ENCODE peak calls at places on chromosomes 1 and 21, in four cellular contexts. Z is HCT116, M is SK-N-SH, N is K562. T is an unnamed sample. For H3K4me1, the result is how much of the 10 kb centered on the place peaks cover.

GRCh38 chr1:42456754-42457089 is 379 bp downstream of the PPCS start:
- DNase-seq in Z (no peak), M (peak), N (peak), T (peak)

GRCh38 chr1:86503477-86504129 is 34.9 kb downstream of the CLCA1 start:
- DNase-seq in Z (no peak), M (no peak), N (no peak), T (peak)

GRCh38 chr1:24047101-24047459 is 64.9 kb downstream of the MYOM3 start:
- DNase-seq in Z (peak), M (no peak), N (no peak), T (no peak)

GRCh38 chr1:17251246-17251645 is 2.3 kb downstream of the PADI3 start:
- DNase-seq in Z (no peak), M (no peak), N (no peak), T (no peak)

GRCh38 chr1:151047591-151047924 is at the start of gene C1orf56:
- DNase-seq in Z (no peak), M (peak), N (peak), T (peak)

GRCh38 chr1:3577300-3577699 is 34.0 kb downstream of the MEGF6 start:
- DNase-seq in Z (no peak), M (peak), N (no peak), T (no peak)

GRCh38 chr1:203744008-203744972 is 20.7 kb upstream of the LAX1 start:
- DNase-seq in Z (no peak), M (no peak), N (no peak), T (peak)

GRCh38 chr1:29488794-29489309 is 252.5 kb downstream of the PTPRU start:
- DNase-seq in Z (no peak), M (no peak), N (no peak), T (no peak)

GRCh38 chr1:206048582-206048981 is 4.4 kb upstream of the RHEX start:
- DNase-seq in Z (no peak), M (no peak), N (no peak), T (peak)

GRCh38 chr1:215631489-215631888 is 64.4 kb downstream of the KCTD3 start:
- DNase-seq in Z (no peak), M (no peak), N (no peak), T (no peak)

GRCh38 chr21:31873696-31874599 is 1.1 kb downstream of the HUNK start:
- DNase-seq in Z (no peak), M (peak), N (peak), T (peak)

GRCh38 chr1:13517193-13517812 is 3.5 kb upstream of the LRRC38 start:
- DNase-seq in Z (peak), M (peak), N (peak), T (peak)

GRCh38 chr1:4650486-4650885 is 3.9 kb upstream of the AJAP1 start:
- DNase-seq in Z (no peak), M (no peak), N (no peak), T (no peak)

GRCh38 chr1:117606608-117607261 is 887 bp downstream of the TENT5C start:
- DNase-seq in Z (no peak), M (no peak), N (peak), T (peak)

GRCh38 chr1:203282720-203283542 is 22.4 kb upstream of the BTG2 start:
- DNase-seq in Z (no peak), M (no peak), N (no peak), T (no peak)

GRCh38 chr1:25952851-25953401 is 44.9 kb downstream of the PAFAH2 start:
- DNase-seq in Z (no peak), M (peak), N (no peak), T (no peak)

GRCh38 chr1:29050141-29050540 is 73.6 kb downstream of the TMEM200B start:
- DNase-seq in Z (no peak), M (no peak), N (no peak), T (no peak)

GRCh38 chr1:220221269-220221668 is 51.0 kb downstream of the RAB3GAP2 start:
- DNase-seq in Z (no peak), M (no peak), N (no peak), T (no peak)

GRCh38 chr1:236282159-236282716 is 480 bp upstream of the ERO1B start:
- DNase-seq in Z (no peak), M (no peak), N (no peak), T (no peak)

GRCh38 chr1:182101415-182102041 is 40.0 kb upstream of the ZNF648 start:
- DNase-seq in Z (peak), M (no peak), N (no peak), T (peak)

GRCh38 chr1:119767486-119767885 is 1.2 kb downstream of the HMGCS2 start:
- DNase-seq in Z (no peak), M (no peak), N (no peak), T (no peak)

GRCh38 chr21:15301014-15301413 is 236.2 kb upstream of the NRIP1 start:
- DNase-seq in Z (no peak), M (no peak), N (peak), T (peak)

GRCh38 chr21:25092441-25093011 is 514.8 kb downstream of the MRPL39 start:
- DNase-seq in Z (no peak), M (no peak), N (no peak), T (no peak)

GRCh38 chr1:65022264-65022663 is 55.9 kb upstream of the JAK1 start:
- DNase-seq in Z (no peak), M (no peak), N (no peak), T (no peak)
- TF ChIP-seq POLR2AphosphoS5 in Z (no peak), M (no peak), N (no peak), T (no peak)

GRCh38 chr1:223642155-223642689 is 23.3 kb downstream of the CAPN8 start:
- DNase-seq in Z (no peak), M (no peak), N (no peak), T (no peak)

GRCh38 chr1:223634423-223634822 is 31.1 kb downstream of the CAPN8 start:
- DNase-seq in Z (no peak), M (no peak), N (no peak), T (no peak)

GRCh38 chr1:223635236-223635635 is 30.3 kb downstream of the CAPN8 start:
- DNase-seq in Z (no peak), M (no peak), N (no peak), T (no peak)

GRCh38 chr1:223641523-223642039 is 23.9 kb downstream of the CAPN8 start:
- DNase-seq in Z (no peak), M (no peak), N (no peak), T (no peak)

GRCh38 chr1:223639333-223639749 is 26.2 kb downstream of the CAPN8 start:
- DNase-seq in Z (no peak), M (no peak), N (no peak), T (no peak)
- H3K4me1 ChIP-seq in Z (under half), M (under half), N (under half), T (under half)

GRCh38 chr1:16019580-16020277 is 1.9 kb upstream of the HSPB7 start:
- DNase-seq in Z (no peak), M (peak), N (no peak), T (no peak)
- H3K4me2 ChIP-seq in Z (no peak), M (peak), N (no peak), T (no peak)

GRCh38 chr1:201792534-201793305 is 36.2 kb upstream of the IPO9 start:
- DNase-seq in Z (peak), M (peak), N (peak), T (peak)

GRCh38 chr1:201791051-201791774 is 37.7 kb upstream of the IPO9 start:
- DNase-seq in Z (no peak), M (no peak), N (no peak), T (no peak)

GRCh38 chr1:201793306-201793925 is 35.5 kb upstream of the IPO9 start:
- DNase-seq in Z (no peak), M (no peak), N (no peak), T (no peak)

GRCh38 chr1:201791775-201792166 is 37.2 kb upstream of the IPO9 start:
- DNase-seq in Z (no peak), M (peak), N (no peak), T (no peak)

GRCh38 chr1:201795066-201795465 is 33.9 kb upstream of the IPO9 start:
- DNase-seq in Z (peak), M (peak), N (peak), T (peak)
- TF ChIP-seq POLR2AphosphoS5 in Z (no peak), M (no peak), N (no peak), T (no peak)

DNA sequence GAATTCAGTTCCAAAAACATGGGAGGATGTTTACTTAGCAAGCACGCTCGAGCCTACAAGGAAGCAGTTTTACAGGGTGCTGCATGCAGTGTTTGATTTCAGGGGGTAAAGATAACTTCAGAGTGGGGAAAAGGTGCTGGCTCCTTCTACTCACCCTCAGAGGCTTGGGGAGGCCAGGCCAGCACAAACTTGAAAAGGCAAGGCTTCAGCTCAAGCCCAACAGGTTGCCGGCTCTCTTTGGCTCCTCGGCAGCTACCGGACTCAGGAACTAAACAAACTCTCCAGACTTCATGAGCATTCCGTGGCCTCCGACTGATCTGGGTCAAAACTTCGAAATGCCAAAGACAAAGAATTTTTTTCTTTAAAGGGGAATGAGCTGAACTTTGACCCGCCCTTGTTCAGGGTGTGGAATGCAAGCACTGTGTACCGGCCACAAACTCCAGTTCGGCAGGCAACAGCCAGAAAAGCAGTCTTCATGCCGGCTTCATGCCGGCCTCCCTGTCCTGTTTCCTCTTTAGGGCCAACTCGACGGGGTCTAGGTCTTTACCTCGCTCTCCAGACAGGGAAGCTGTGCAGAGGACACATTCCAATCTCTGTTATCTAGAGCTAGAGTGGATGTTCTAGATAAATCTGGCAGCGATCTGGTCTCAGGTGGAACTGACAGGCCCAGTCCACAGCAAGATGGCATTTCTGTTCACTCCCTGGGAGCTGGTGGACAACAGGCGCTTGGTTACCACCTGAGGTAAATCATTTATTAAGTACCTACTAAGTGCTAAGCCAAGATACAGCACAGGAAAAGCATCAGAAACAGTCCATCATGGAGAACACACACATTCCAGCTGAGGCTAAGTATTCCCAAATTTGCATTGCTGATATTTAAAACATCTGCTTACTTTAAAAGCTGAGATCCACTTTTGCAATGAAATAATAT is 75.0 kb downstream of the CD46 start:
- DNase-seq in Z (no peak), M (no peak), N (no peak), T (no peak)
- H3K4me1 ChIP-seq in Z (under half), M (under half), N (half or more), T (under half)

DNA sequence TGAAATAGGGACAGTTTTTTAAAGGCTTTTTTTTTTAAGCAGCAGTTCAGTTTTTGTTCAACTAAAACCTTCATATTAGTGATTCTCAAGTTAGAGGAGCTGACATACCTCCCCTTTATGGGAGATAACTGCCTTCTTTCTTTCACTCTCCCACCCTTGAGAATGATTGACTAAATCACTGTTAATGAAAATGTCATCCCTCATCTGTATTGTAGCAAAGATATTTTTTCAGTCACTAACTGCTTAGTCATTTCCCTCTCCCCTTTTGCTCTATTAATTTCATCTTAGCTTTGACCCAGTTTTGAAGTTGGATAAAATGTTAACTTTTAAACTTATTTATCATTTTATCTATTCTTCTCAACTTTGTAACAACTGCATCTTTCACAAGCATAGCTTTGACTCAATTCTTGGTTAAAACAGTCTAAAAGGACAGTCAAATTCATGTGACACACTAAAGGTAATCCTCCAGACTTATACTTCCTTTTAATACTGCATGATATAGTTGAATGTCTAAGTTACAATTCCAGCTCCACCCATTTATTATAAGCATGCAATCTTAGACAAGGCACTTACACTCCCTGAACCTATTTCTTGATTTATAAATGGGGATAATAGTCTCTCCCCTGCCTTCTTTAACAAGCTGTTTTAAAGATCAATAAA is 17.1 kb downstream of the CAPZA1 start:
- DNase-seq in Z (no peak), M (no peak), N (no peak), T (no peak)
- H3K4me2 ChIP-seq in Z (peak), M (peak), N (no peak), T (no peak)

DNA sequence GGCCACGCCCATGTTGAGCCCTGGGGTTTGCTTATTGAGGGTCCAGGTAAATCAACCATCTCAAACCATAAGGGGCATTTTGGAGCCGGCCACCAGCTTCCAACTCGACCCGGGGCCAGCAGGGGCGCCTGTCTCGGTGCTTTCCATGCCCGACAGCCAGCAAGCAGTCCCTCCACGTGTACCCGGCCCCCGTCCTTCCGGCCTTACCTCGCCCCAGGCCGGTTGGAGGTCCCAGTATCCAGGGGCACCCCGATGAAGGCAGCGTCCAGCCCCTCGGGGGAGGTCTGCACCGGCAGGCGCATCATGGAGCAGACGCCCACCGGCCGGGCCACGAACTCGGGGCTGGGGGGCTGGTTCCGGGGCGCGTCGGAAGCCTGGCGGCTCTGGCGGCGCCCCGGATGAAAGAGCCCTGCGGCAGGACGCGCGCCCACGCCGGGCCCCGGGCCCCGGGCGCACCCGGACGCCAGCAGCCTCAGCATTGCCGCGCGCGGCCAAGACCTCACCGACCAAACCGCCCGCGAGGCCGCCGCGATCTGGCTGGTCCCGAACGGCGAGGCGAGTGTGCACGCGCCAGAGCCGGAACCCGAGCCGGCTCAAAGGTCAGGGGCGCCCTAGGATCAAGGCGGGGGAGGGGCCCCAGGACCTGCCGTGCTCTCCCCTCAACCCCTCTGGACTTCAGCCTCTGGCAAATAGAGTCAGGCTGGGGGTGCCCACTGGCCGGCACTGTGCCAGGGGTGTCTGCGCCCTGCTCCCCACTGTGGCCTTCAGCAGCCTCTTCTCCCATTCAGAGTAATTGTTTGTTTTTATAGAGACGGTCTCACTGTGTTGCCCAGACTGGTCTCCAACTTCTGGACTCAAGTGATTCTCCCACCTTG is at the start of gene AGMAT:
- DNase-seq in Z (no peak), M (peak), N (no peak), T (peak)
- TF ChIP-seq POLR2AphosphoS5 in Z (no peak), M (no peak), N (no peak), T (peak)

GRCh38 chr1:226207048-226207447 is 16.4 kb upstream of the MIXL1 start:
- DNase-seq in Z (no peak), M (no peak), N (no peak), T (no peak)

GRCh38 chr1:226211181-226211580 is 12.3 kb upstream of the MIXL1 start:
- DNase-seq in Z (no peak), M (no peak), N (no peak), T (no peak)

GRCh38 chr1:226209307-226210059 is 14.0 kb upstream of the MIXL1 start:
- DNase-seq in Z (no peak), M (no peak), N (no peak), T (no peak)

GRCh38 chr1:226212545-226212944 is 10.9 kb upstream of the MIXL1 start:
- DNase-seq in Z (no peak), M (no peak), N (no peak), T (no peak)

GRCh38 chr1:226210571-226211176 is 12.8 kb upstream of the MIXL1 start:
- DNase-seq in Z (no peak), M (no peak), N (no peak), T (peak)
- H3K4me1 ChIP-seq in Z (under half), M (under half), N (under half), T (under half)

T was measured in GM23338.